ENCODE peak calls at places on chromosomes 5 and 9, in ten cellular contexts. F is posterior cingulate gyrus; Z is substantia nigra; J is CD4-positive, alpha-beta T cell; Q is NCI-H1092; W is activated CD4-positive, alpha-beta T cell treated with anti-CD3 and anti-CD28 coated beads for 24 hours; I is effector memory CD8-positive, alpha-beta T cell; K is ureter; N is effector memory CD4-positive, alpha-beta T cell; H is NCI-H2081. Y is an unnamed sample.

GRCh38 chr9:95092321-95093072 is 225.0 kb downstream of the FANCC start:
- DNase-seq in F (no peak), Z (peak), J (no peak), Q (no peak), W (no peak), I (no peak), K (no peak), N (no peak), H (no peak), Y (no peak)

GRCh38 chr9:98519641-98520040 is 189.1 kb downstream of the GABBR2 start:
- DNase-seq in F (no peak), Z (no peak), J (no peak), Q (no peak), W (no peak), I (no peak), K (no peak), N (no peak), H (no peak), Y (no peak)

GRCh38 chr5:93512799-93513198 is 68.2 kb downstream of the NR2F1-AS1 start:
- DNase-seq in F (no peak), Z (no peak), J (no peak), Q (no peak), W (no peak), I (no peak), K (no peak), N (no peak), H (no peak), Y (peak)

GRCh38 chr9:127525426-127526188 is 74.3 kb downstream of the LRSAM1 start:
- DNase-seq in F (no peak), Z (no peak), J (no peak), Q (no peak), W (no peak), I (no peak), K (no peak), N (no peak), H (no peak), Y (no peak)

GRCh38 chr9:136043386-136044054 is 51.6 kb downstream of the NACC2 start:
- DNase-seq in F (no peak), Z (no peak), J (no peak), Q (no peak), W (no peak), I (no peak), K (no peak), N (no peak), H (no peak), Y (no peak)

GRCh38 chr5:155485344-155485743 is 471.8 kb downstream of the KIF4B start:
- DNase-seq in F (no peak), Z (no peak), J (no peak), Q (no peak), W (no peak), I (no peak), K (no peak), N (no peak), H (no peak), Y (no peak)

GRCh38 chr5:66896207-66896606 is 300.0 kb downstream of the MAST4 start:
- DNase-seq in F (no peak), Z (no peak), J (no peak), Q (no peak), W (no peak), I (no peak), K (no peak), N (no peak), H (no peak), Y (no peak)

GRCh38 chr5:142783601-142784291 is 13.6 kb downstream of the ARHGAP26 start:
- DNase-seq in F (no peak), Z (peak), J (no peak), Q (no peak), W (peak), I (peak), K (no peak), N (no peak), H (no peak), Y (no peak)

GRCh38 chr5:67577424-67577823 is 380.8 kb upstream of the CD180 start:
- DNase-seq in F (no peak), Z (no peak), J (no peak), Q (no peak), W (no peak), I (no peak), K (no peak), N (no peak), H (peak), Y (no peak)